ENCODE peak calls at places on chromosomes 6 and 20, in five cellular contexts. D is PC-9, L is H9, T is hepatocyte, X is endothelial cell of umbilical vein. G is an unnamed sample. For H3K79me2, the result is how much of the 10 kb centered on the place peaks cover.

GRCh38 chr6:20364327-20364726 is 37.4 kb upstream of the E2F3 start:
- DNase-seq in L (no peak), T (no peak), D (no peak), X (no peak), G (no peak)

GRCh38 chr6:145483191-145483996 is 251.9 kb downstream of the EPM2A start:
- DNase-seq in D (peak), X (peak), T (peak), L (no peak), G (no peak)

GRCh38 chr6:144343736-144344428 is 58.7 kb downstream of the UTRN start:
- DNase-seq in L (no peak), T (no peak), D (no peak), X (peak), G (no peak)

GRCh38 chr6:24536466-24536865 is 41.7 kb downstream of the ALDH5A1 start:
- DNase-seq in D (no peak), X (no peak), L (no peak), T (no peak), G (no peak)

GRCh38 chr6:33189164-33189563 is 3.1 kb downstream of the COL11A2 start:
- DNase-seq in X (no peak), D (no peak), T (no peak), L (no peak), G (no peak)

GRCh38 chr6:830667-831327 is 137.9 kb upstream of the EXOC2 start:
- DNase-seq in T (no peak), D (no peak), X (no peak), L (no peak), G (no peak)

GRCh38 chr6:50655848-50656453 is 57.4 kb upstream of the TFAP2D start:
- DNase-seq in D (no peak), T (peak), L (no peak), X (peak), G (no peak)

GRCh38 chr6:140208286-140208685 is 833.8 kb upstream of the CITED2 start:
- DNase-seq in D (no peak), X (peak), L (no peak), T (no peak), G (no peak)

GRCh38 chr6:46894429-46894828 is 27.3 kb downstream of the ADGRF5 start:
- DNase-seq in T (peak), X (no peak), L (no peak), D (no peak), G (peak)

GRCh38 chr20:62531046-62531838 is 55.4 kb upstream of the GATA5 start:
- DNase-seq in T (no peak), L (no peak), X (no peak), D (no peak), G (no peak)

GRCh38 chr6:16625319-16626240 is 135.7 kb downstream of the ATXN1 start:
- DNase-seq in T (no peak), X (no peak), L (no peak), D (no peak), G (no peak)

GRCh38 chr20:14637441-14637840 is 300.0 kb upstream of the FLRT3 start:
- DNase-seq in X (no peak), D (no peak), L (no peak), T (no peak), G (no peak)

GRCh38 chr20:34268851-34269668 is 27.8 kb downstream of the ASIP start:
- DNase-seq in L (peak), X (peak), D (no peak), T (peak), G (peak)

GRCh38 chr6:63636516-63636968 is 940 bp downstream of the PHF3 start:
- DNase-seq in D (no peak), L (peak), T (peak), X (peak), G (peak)

GRCh38 chr6:7881765-7882500 is 28.7 kb downstream of the TXNDC5 start:
- DNase-seq in T (no peak), D (no peak), X (peak), L (no peak), G (no peak)

GRCh38 chr6:37056112-37056403 is 50.6 kb downstream of the FGD2 start:
- DNase-seq in X (no peak), T (no peak), L (no peak), D (no peak), G (peak)

GRCh38 chr20:17904027-17904426 is 64.6 kb downstream of the SNX5 start:
- DNase-seq in T (no peak), X (no peak), D (no peak), L (no peak), G (no peak)

GRCh38 chr20:7742479-7742878 is 197.8 kb downstream of the HAO1 start:
- DNase-seq in X (peak), D (no peak), L (no peak), T (peak), G (no peak)

GRCh38 chr6:111474106-111474505 is 8.9 kb downstream of the REV3L start:
- DNase-seq in X (no peak), L (no peak), D (no peak), T (no peak), G (no peak)

GRCh38 chr6:141248056-141248799 is 884.5 kb upstream of the GJE1 start:
- DNase-seq in T (no peak), D (no peak), X (no peak), L (no peak), G (no peak)

GRCh38 chr6:136465766-136466303 is 84.4 kb downstream of the MAP7 start:
- DNase-seq in L (no peak), T (no peak), X (no peak), D (no peak), G (peak)

GRCh38 chr6:38651121-38651784 is 11.5 kb upstream of the BTBD9 start:
- DNase-seq in D (no peak), X (no peak), T (no peak), L (no peak), G (no peak)

GRCh38 chr6:138818496-138819194 is 22.8 kb downstream of the ECT2L start:
- DNase-seq in L (peak), D (peak), X (peak), T (no peak), G (no peak)

GRCh38 chr6:116429111-116429510 is 32.1 kb upstream of the CALHM6 start:
- DNase-seq in L (no peak), T (no peak), X (no peak), D (no peak), G (peak)

GRCh38 chr6:84606860-84607259 is 157.5 kb downstream of the TBX18 start:
- DNase-seq in X (no peak), L (no peak), T (no peak), D (no peak), G (no peak)

GRCh38 chr6:83590413-83590812 is 78.1 kb downstream of the PRSS35 start:
- DNase-seq in X (no peak), T (no peak), L (no peak), D (no peak), G (no peak)

GRCh38 chr6:129981598-129981997 is 36.8 kb upstream of the L3MBTL3 start:
- DNase-seq in L (no peak), D (no peak), X (peak), T (no peak), G (no peak)

GRCh38 chr20:24160563-24161355 is 172.2 kb upstream of the GGTLC1 start:
- DNase-seq in X (peak), D (no peak), T (peak), L (peak), G (peak)
- TF ChIP-seq CTCF in X (peak), D (peak), T (peak), L (peak), G (peak)

GRCh38 chr6:158570681-158570962 is 10.7 kb downstream of the TMEM181 start:
- DNase-seq in T (no peak), L (no peak), X (no peak), D (no peak), G (no peak)

GRCh38 chr6:158568549-158568948 is 8.7 kb downstream of the TMEM181 start:
- DNase-seq in T (no peak), L (no peak), D (no peak), X (no peak), G (peak)

GRCh38 chr6:158567152-158567551 is 7.3 kb downstream of the TMEM181 start:
- DNase-seq in X (no peak), T (no peak), D (no peak), L (no peak), G (peak)

GRCh38 chr6:158567871-158568401 is 8.0 kb downstream of the TMEM181 start:
- DNase-seq in L (no peak), X (no peak), D (no peak), T (no peak), G (peak)

GRCh38 chr6:158569036-158569435 is 9.1 kb downstream of the TMEM181 start:
- DNase-seq in L (no peak), T (no peak), X (no peak), D (no peak), G (peak)
- H3K79me2 ChIP-seq in L (under half), T (half or more), X (half or more), D (half or more), G (half or more)

GRCh38 chr6:28212510-28213212 is 12.4 kb upstream of the ZSCAN9 start:
- DNase-seq in X (peak), D (peak), T (peak), L (peak), G (peak)
- TF ChIP-seq CTCF in X (no peak), D (no peak), T (no peak), L (no peak), G (peak)

DNA sequence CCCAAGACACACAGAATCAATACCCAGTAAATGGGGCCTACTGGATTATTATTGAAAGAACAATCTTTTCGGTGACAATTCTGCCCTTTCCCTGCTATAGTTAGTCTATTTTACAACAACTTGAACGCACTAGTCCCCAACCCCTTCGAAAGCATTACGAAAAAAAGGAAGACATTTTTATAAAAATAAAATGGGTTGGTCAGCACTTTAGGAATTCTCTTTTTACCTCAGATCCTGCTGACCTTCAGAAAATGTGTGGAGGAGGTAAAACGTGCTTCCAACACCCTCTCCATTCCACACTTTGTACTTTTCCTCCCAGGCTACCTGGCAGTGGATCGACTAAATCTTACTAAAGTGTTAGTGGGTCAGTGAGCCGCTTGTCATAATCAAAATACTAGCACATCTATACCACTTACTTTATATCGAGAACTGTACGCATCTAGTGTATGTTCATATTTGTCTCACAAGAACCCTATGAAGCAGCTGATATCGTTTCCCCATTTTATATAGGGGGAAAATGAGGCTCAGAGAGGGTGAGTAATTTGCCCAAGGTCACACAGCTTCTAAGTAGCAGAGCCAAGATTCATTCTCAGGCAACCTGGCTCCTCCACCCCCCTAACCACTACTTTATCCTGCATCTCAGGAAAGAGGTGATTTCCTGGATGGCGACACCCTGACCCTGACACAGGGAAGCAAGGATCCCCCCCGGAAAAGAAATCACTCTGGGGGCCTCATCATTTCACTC is 10.6 kb downstream of the NFATC2 start:
- DNase-seq in D (no peak), T (no peak), L (no peak), X (no peak), G (no peak)
- H3K79me2 ChIP-seq in D (under half), T (half or more), L (under half), X (under half), G (under half)

G was measured in osteoblast.